ENCODE peak calls at places on chromosomes 4 and X, in six cellular contexts. P, H, R, E, M and D are unnamed samples. For H3K36me3, the result is how much of the 10 kb centered on the place peaks cover.

GRCh38 chr4:48333587-48333986 is 7.7 kb upstream of the SLAIN2 start:
- DNase-seq in R (peak), P (no peak), M (no peak), E (peak), H (no peak), D (no peak)

GRCh38 chr4:80790152-80790551 is 240.4 kb upstream of the BMP3 start:
- DNase-seq in R (no peak), P (no peak), H (no peak), E (no peak), M (no peak), D (no peak)

GRCh38 chrX:13064599-13065143 is 20.3 kb upstream of the FAM9C start:
- DNase-seq in P (no peak), R (peak), H (no peak), M (no peak), E (no peak), D (no peak)

GRCh38 chr4:159238631-159239030 is 135.8 kb downstream of the RAPGEF2 start:
- DNase-seq in E (no peak), M (no peak), P (no peak), R (peak), H (no peak), D (no peak)

GRCh38 chrX:65697915-65698796 is 30.7 kb downstream of the MSN start:
- DNase-seq in E (no peak), H (peak), R (peak), P (peak), M (peak), D (peak)

GRCh38 chrX:38275615-38276014 is 51.7 kb downstream of the RPGR start:
- DNase-seq in P (no peak), H (no peak), M (no peak), E (peak), R (peak), D (no peak)

GRCh38 chr4:101790521-101791188 is at the start of gene BANK1:
- DNase-seq in H (peak), E (peak), P (peak), R (no peak), M (peak), D (no peak)

GRCh38 chrX:13220916-13221315 is 98.9 kb downstream of the ATXN3L start:
- DNase-seq in H (no peak), E (peak), R (peak), M (no peak), P (no peak), D (no peak)

GRCh38 chr4:53541577-53542206 is 49.6 kb downstream of the LNX1 start:
- DNase-seq in R (peak), M (no peak), E (peak), P (no peak), H (no peak), D (no peak)

GRCh38 chr4:83149885-83150562 is 35.5 kb upstream of the PLAC8 start:
- DNase-seq in E (no peak), M (no peak), H (no peak), R (no peak), P (no peak), D (no peak)

GRCh38 chr4:153713840-153714239 is 29.8 kb downstream of the TLR2 start:
- DNase-seq in M (no peak), R (peak), E (no peak), P (no peak), H (no peak), D (no peak)

GRCh38 chrX:48474127-48474526 is 1.9 kb upstream of the FTSJ1 start:
- DNase-seq in R (peak), P (no peak), M (no peak), E (no peak), H (no peak), D (peak)

GRCh38 chr4:183571350-183572076 is 66.7 kb downstream of the ING2 start:
- DNase-seq in H (peak), R (peak), M (peak), E (peak), P (no peak), D (no peak)

GRCh38 chrX:110267874-110268273 is 50.0 kb downstream of the AMMECR1 start:
- DNase-seq in P (no peak), H (no peak), M (no peak), E (no peak), R (no peak), D (peak)

GRCh38 chrX:138128025-138128671 is 562.2 kb downstream of the ZIC3 start:
- DNase-seq in R (peak), H (no peak), M (no peak), E (no peak), P (peak), D (peak)

GRCh38 chrX:149365552-149365951 is 139.6 kb downstream of the IDS start:
- DNase-seq in R (no peak), E (no peak), P (no peak), H (no peak), M (no peak), D (no peak)

GRCh38 chrX:154417157-154417556 is 5.8 kb downstream of the TAFAZZIN start:
- DNase-seq in R (no peak), P (no peak), E (no peak), M (no peak), H (no peak), D (no peak)

GRCh38 chrX:115504167-115504566 is 56.8 kb upstream of the PLS3 start:
- DNase-seq in R (no peak), H (no peak), E (no peak), P (no peak), M (no peak), D (no peak)

GRCh38 chr4:87005690-87006461 is 71.1 kb downstream of the AFF1 start:
- DNase-seq in R (peak), E (no peak), P (peak), M (no peak), H (no peak), D (peak)

GRCh38 chr4:99885063-99885664 is 9.1 kb downstream of the LAMTOR3 start:
- DNase-seq in P (peak), E (no peak), R (peak), M (no peak), H (no peak), D (peak)

GRCh38 chr4:11487876-11488545 is 59.3 kb upstream of the HS3ST1 start:
- DNase-seq in E (no peak), P (no peak), M (no peak), H (no peak), R (no peak), D (no peak)

GRCh38 chrX:1491851-1492349 is 39.2 kb upstream of the ASMTL start:
- DNase-seq in H (no peak), P (peak), M (no peak), E (no peak), R (peak), D (peak)

GRCh38 chr4:138911903-138912713 is 103.5 kb upstream of the NOCT start:
- DNase-seq in E (no peak), P (no peak), R (no peak), H (no peak), M (peak), D (no peak)
- H3K4me3 ChIP-seq in E (no peak), P (no peak), R (no peak), H (no peak), M (no peak), D (no peak)

GRCh38 chrX:111761578-111762135 is 80.7 kb downstream of the ALG13 start:
- DNase-seq in P (no peak), H (no peak), R (no peak), M (no peak), E (no peak), D (no peak)
- H3K36me3 ChIP-seq in P (under half), H (under half), R (under half), M (under half), E (under half), D (under half)

GRCh38 chrX:54746928-54747327 is 51.1 kb downstream of the ITIH6 start:
- DNase-seq in M (no peak), R (no peak), E (no peak), H (no peak), P (no peak), D (no peak)

GRCh38 chrX:54745676-54746075 is 52.4 kb downstream of the ITIH6 start:
- DNase-seq in E (no peak), R (no peak), H (no peak), M (peak), P (no peak), D (no peak)

GRCh38 chrX:54748626-54749025 is 49.4 kb downstream of the ITIH6 start:
- DNase-seq in H (no peak), E (no peak), R (no peak), M (no peak), P (no peak), D (no peak)

GRCh38 chrX:54747713-54748393 is 50.2 kb downstream of the ITIH6 start:
- DNase-seq in M (no peak), E (no peak), P (no peak), H (no peak), R (no peak), D (peak)
- H3K4me3 ChIP-seq in M (no peak), E (no peak), P (no peak), H (no peak), R (no peak), D (no peak)

DNA sequence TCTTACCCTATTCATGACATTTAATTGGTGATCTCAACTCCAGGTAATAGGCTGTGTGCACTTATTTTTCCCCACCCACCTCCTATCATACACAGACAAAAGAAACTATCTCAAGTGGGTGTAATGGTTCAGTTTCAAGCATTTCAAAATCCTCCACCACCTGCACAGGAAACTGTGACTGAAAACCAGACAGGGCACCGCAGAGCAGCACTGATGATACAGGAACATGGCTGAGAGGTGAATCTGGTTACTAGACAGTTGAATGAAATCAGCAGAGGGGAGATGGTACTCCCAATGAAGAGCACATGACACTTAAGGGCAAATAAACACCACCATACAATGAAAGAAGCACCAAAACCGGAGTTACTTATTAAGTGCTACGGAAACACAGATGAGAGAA is 78.4 kb downstream of the CAMK2D start:
- DNase-seq in M (no peak), E (no peak), H (no peak), R (no peak), P (peak), D (peak)
- H3K36me3 ChIP-seq in M (under half), E (under half), H (under half), R (under half), P (under half), D (under half)

DNA sequence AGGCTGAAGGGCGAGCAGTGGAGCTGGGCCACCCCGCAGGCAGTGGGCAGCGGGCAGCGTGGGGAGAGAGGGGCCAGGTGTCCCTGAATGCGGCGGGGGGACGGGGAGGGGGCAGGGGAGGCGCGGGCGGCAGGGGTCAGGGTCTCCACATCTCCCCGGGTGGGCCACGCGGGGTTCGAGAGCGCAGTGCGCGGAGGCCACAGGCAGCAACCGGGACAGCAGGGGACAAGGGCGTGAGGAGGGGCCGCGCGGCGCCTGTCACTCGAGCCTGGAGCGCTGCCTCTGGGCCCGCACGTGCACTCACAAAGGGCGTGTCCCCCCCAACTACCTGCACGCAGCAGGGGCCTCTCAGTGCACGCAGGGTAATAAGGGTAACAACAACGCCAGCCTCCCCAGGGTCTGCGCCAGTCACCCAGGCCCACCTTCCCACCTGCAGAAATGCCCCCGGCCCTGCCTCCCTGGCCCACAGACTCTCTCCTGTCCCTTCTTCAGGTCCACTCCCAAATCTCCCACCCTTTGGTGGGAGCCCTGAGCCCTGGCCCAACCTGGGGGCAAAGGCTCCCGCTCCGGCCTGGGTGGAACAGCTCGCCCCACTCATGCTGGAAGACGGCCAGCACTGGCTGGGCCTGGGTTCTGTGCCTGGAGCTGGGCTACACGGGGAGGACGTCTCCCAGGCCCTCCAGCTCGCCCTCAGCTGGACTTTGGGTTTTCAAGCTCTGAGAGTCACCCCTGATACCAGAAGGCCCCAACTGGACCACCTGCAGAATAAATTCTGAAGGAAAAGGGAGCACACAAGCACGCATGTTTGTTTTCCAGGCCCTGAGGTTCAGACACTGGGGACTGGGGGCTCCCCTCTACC is 53.2 kb downstream of the ZFYVE28 start:
- DNase-seq in H (no peak), M (no peak), E (no peak), R (no peak), P (no peak), D (no peak)
- H3K4me3 ChIP-seq in H (peak), M (no peak), E (peak), R (peak), P (no peak), D (no peak)

DNA sequence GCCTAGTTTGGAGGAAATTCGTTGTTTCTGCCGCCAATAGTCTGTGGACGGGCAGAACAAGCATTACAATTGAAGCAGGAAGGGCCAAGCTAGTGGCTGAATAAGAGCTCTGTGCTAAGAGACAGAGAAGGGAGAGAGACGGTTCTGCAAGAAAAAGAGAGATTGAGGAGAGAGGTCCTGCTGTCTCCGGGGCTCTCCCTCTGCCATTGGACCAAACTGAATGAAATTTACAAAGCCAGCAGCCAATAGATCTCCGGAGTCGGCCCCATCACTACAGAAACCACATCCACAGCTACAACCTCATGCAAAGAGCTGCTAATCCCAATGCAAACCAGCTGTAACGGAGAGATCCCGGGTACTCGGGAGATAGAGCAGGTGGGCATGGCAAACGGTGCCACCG is at the start of gene NLGN4X:
- DNase-seq in P (no peak), M (no peak), R (no peak), H (no peak), E (no peak), D (peak)
- H3K36me3 ChIP-seq in P (under half), M (under half), R (under half), H (under half), E (under half), D (under half)

GRCh38 chr4:70903282-70903603 is 1.1 kb downstream of the MOB1B start:
- DNase-seq in M (peak), E (no peak), H (no peak), P (no peak), R (peak), D (peak)
- H3K4me3 ChIP-seq in M (peak), E (peak), H (peak), P (peak), R (peak), D (peak)

GRCh38 chrX:310621-311155 is 7.9 kb downstream of the GTPBP6 start:
- DNase-seq in H (peak), M (no peak), P (no peak), E (no peak), R (no peak), D (no peak)
- H3K36me3 ChIP-seq in H (half or more), M (under half), P (under half), E (under half), R (under half), D (half or more)

GRCh38 chr4:663438-664428 is 10.3 kb downstream of the ATP5ME start:
- DNase-seq in R (no peak), P (peak), H (peak), E (no peak), M (peak), D (peak)
- H3K4me3 ChIP-seq in R (peak), P (peak), H (peak), E (peak), M (peak), D (peak)